ENCODE peak calls at places on chromosomes 13 and 19, in eight cellular contexts. One of them, this sample, is unnamed.

GRCh38 chr19:57688011-57688763 is 6.4 kb downstream of the ZNF551 start:
- DNase-seq in head of caudate nucleus: no peak
- DNase-seq in activated T-helper 1 cell treated with anti-CD3 and anti-CD28 coated beads, Interleukin-2, amount 50 U/mL, for 16 hours: no peak
- DNase-seq in NCI-H1436: no peak
- DNase-seq in AG10803: no peak
- DNase-seq in stimulated activated CD4-positive, alpha-beta T cell treated with anti-CD3 and anti-CD28 coated beads, Interleukin-15, amount 100 ng/mL, for 1 hour: no peak
- DNase-seq in cardiac fibroblast: no peak
- DNase-seq in tibial artery: no peak
- DNase-seq in this sample: no peak

GRCh38 chr19:34555447-34555846 is 73.9 kb downstream of the WTIP start:
- DNase-seq in stimulated activated CD4-positive, alpha-beta T cell treated with anti-CD3 and anti-CD28 coated beads, Interleukin-15, amount 100 ng/mL, for 1 hour: no peak
- DNase-seq in NCI-H1436: no peak
- DNase-seq in activated T-helper 1 cell treated with anti-CD3 and anti-CD28 coated beads, Interleukin-2, amount 50 U/mL, for 16 hours: no peak
- DNase-seq in AG10803: peak
- DNase-seq in tibial artery: no peak
- DNase-seq in cardiac fibroblast: peak
- DNase-seq in head of caudate nucleus: no peak
- DNase-seq in this sample: peak

GRCh38 chr19:10295305-10295846 is 5.6 kb downstream of the ICAM5 start:
- DNase-seq in NCI-H1436: no peak
- DNase-seq in activated T-helper 1 cell treated with anti-CD3 and anti-CD28 coated beads, Interleukin-2, amount 50 U/mL, for 16 hours: peak
- DNase-seq in head of caudate nucleus: no peak
- DNase-seq in AG10803: no peak
- DNase-seq in tibial artery: no peak
- DNase-seq in stimulated activated CD4-positive, alpha-beta T cell treated with anti-CD3 and anti-CD28 coated beads, Interleukin-15, amount 100 ng/mL, for 1 hour: no peak
- DNase-seq in cardiac fibroblast: no peak
- DNase-seq in this sample: no peak

GRCh38 chr13:79393564-79394249 is 12.3 kb downstream of the RBM26 start:
- DNase-seq in head of caudate nucleus: no peak
- DNase-seq in AG10803: no peak
- DNase-seq in tibial artery: no peak
- DNase-seq in activated T-helper 1 cell treated with anti-CD3 and anti-CD28 coated beads, Interleukin-2, amount 50 U/mL, for 16 hours: no peak
- DNase-seq in NCI-H1436: peak
- DNase-seq in cardiac fibroblast: no peak
- DNase-seq in stimulated activated CD4-positive, alpha-beta T cell treated with anti-CD3 and anti-CD28 coated beads, Interleukin-15, amount 100 ng/mL, for 1 hour: no peak
- DNase-seq in this sample: no peak

GRCh38 chr13:85366759-85367417 is 432.3 kb downstream of the SLITRK6 start:
- DNase-seq in head of caudate nucleus: no peak
- DNase-seq in tibial artery: no peak
- DNase-seq in stimulated activated CD4-positive, alpha-beta T cell treated with anti-CD3 and anti-CD28 coated beads, Interleukin-15, amount 100 ng/mL, for 1 hour: no peak
- DNase-seq in NCI-H1436: no peak
- DNase-seq in AG10803: no peak
- DNase-seq in activated T-helper 1 cell treated with anti-CD3 and anti-CD28 coated beads, Interleukin-2, amount 50 U/mL, for 16 hours: no peak
- DNase-seq in cardiac fibroblast: peak
- DNase-seq in this sample: no peak

GRCh38 chr13:31209172-31209818 is 9.5 kb downstream of the B3GLCT start:
- DNase-seq in AG10803: peak
- DNase-seq in cardiac fibroblast: peak
- DNase-seq in stimulated activated CD4-positive, alpha-beta T cell treated with anti-CD3 and anti-CD28 coated beads, Interleukin-15, amount 100 ng/mL, for 1 hour: no peak
- DNase-seq in activated T-helper 1 cell treated with anti-CD3 and anti-CD28 coated beads, Interleukin-2, amount 50 U/mL, for 16 hours: no peak
- DNase-seq in tibial artery: peak
- DNase-seq in head of caudate nucleus: peak
- DNase-seq in NCI-H1436: no peak
- DNase-seq in this sample: peak

GRCh38 chr13:45107539-45107938 is 12.8 kb upstream of the GTF2F2 start:
- DNase-seq in cardiac fibroblast: no peak
- DNase-seq in NCI-H1436: no peak
- DNase-seq in AG10803: no peak
- DNase-seq in head of caudate nucleus: no peak
- DNase-seq in activated T-helper 1 cell treated with anti-CD3 and anti-CD28 coated beads, Interleukin-2, amount 50 U/mL, for 16 hours: no peak
- DNase-seq in tibial artery: no peak
- DNase-seq in stimulated activated CD4-positive, alpha-beta T cell treated with anti-CD3 and anti-CD28 coated beads, Interleukin-15, amount 100 ng/mL, for 1 hour: no peak
- DNase-seq in this sample: no peak

GRCh38 chr13:80037505-80037888 is 303.4 kb downstream of the SPRY2 start:
- DNase-seq in stimulated activated CD4-positive, alpha-beta T cell treated with anti-CD3 and anti-CD28 coated beads, Interleukin-15, amount 100 ng/mL, for 1 hour: no peak
- DNase-seq in activated T-helper 1 cell treated with anti-CD3 and anti-CD28 coated beads, Interleukin-2, amount 50 U/mL, for 16 hours: no peak
- DNase-seq in tibial artery: no peak
- DNase-seq in NCI-H1436: no peak
- DNase-seq in AG10803: peak
- DNase-seq in cardiac fibroblast: peak
- DNase-seq in head of caudate nucleus: no peak
- DNase-seq in this sample: no peak

GRCh38 chr19:1259873-1260748 is 9.0 kb upstream of the CIRBP start:
- DNase-seq in head of caudate nucleus: no peak
- DNase-seq in stimulated activated CD4-positive, alpha-beta T cell treated with anti-CD3 and anti-CD28 coated beads, Interleukin-15, amount 100 ng/mL, for 1 hour: no peak
- DNase-seq in NCI-H1436: no peak
- DNase-seq in tibial artery: no peak
- DNase-seq in cardiac fibroblast: peak
- DNase-seq in activated T-helper 1 cell treated with anti-CD3 and anti-CD28 coated beads, Interleukin-2, amount 50 U/mL, for 16 hours: no peak
- DNase-seq in AG10803: no peak
- DNase-seq in this sample: no peak

GRCh38 chr13:49371943-49372636 is 71.8 kb downstream of the CAB39L start:
- DNase-seq in stimulated activated CD4-positive, alpha-beta T cell treated with anti-CD3 and anti-CD28 coated beads, Interleukin-15, amount 100 ng/mL, for 1 hour: no peak
- DNase-seq in head of caudate nucleus: no peak
- DNase-seq in tibial artery: no peak
- DNase-seq in AG10803: no peak
- DNase-seq in NCI-H1436: no peak
- DNase-seq in activated T-helper 1 cell treated with anti-CD3 and anti-CD28 coated beads, Interleukin-2, amount 50 U/mL, for 16 hours: no peak
- DNase-seq in cardiac fibroblast: no peak
- DNase-seq in this sample: no peak

GRCh38 chr13:59633290-59633689 is 530.4 kb downstream of the DIAPH3 start:
- DNase-seq in tibial artery: no peak
- DNase-seq in head of caudate nucleus: no peak
- DNase-seq in cardiac fibroblast: peak
- DNase-seq in stimulated activated CD4-positive, alpha-beta T cell treated with anti-CD3 and anti-CD28 coated beads, Interleukin-15, amount 100 ng/mL, for 1 hour: no peak
- DNase-seq in activated T-helper 1 cell treated with anti-CD3 and anti-CD28 coated beads, Interleukin-2, amount 50 U/mL, for 16 hours: no peak
- DNase-seq in AG10803: no peak
- DNase-seq in NCI-H1436: no peak
- DNase-seq in this sample: no peak

GRCh38 chr13:89465366-89465765 is 1794.2 kb downstream of the SLITRK5 start:
- DNase-seq in activated T-helper 1 cell treated with anti-CD3 and anti-CD28 coated beads, Interleukin-2, amount 50 U/mL, for 16 hours: no peak
- DNase-seq in head of caudate nucleus: no peak
- DNase-seq in AG10803: peak
- DNase-seq in NCI-H1436: no peak
- DNase-seq in cardiac fibroblast: peak
- DNase-seq in tibial artery: no peak
- DNase-seq in stimulated activated CD4-positive, alpha-beta T cell treated with anti-CD3 and anti-CD28 coated beads, Interleukin-15, amount 100 ng/mL, for 1 hour: no peak
- DNase-seq in this sample: no peak